ENCODE peak calls at places on chromosomes 11 and 22, in five cellular contexts. K is DND-41, V is AG04450, Y is fibroblast of lung, J is HCT116. C is an unnamed sample.

GRCh38 chr22:33529424-33530113 is 390.7 kb downstream of the LARGE1 start:
- DNase-seq in K (no peak), V (no peak), Y (peak; percentile 2), J (no peak), C (no peak)

GRCh38 chr11:8360086-8360828 is 96.6 kb upstream of the LMO1 start:
- DNase-seq in K (no peak), V (no peak), Y (no peak), J (no peak), C (no peak)

GRCh38 chr22:50222508-50222907 is 21.7 kb downstream of the SELENOO start:
- DNase-seq in K (no peak), V (no peak), Y (no peak), J (no peak), C (no peak)

GRCh38 chr11:35116762-35117588 is 22.0 kb upstream of the CD44 start:
- DNase-seq in K (no peak), V (peak; percentile 54), Y (peak; percentile 77), J (no peak), C (no peak)

GRCh38 chr11:108199446-108200321 is 22.8 kb downstream of the NPAT start:
- DNase-seq in K (no peak), V (no peak), Y (peak; percentile 44), J (no peak), C (no peak)

GRCh38 chr22:24445481-24446290 is 18.3 kb downstream of the ADORA2A start:
- DNase-seq in K (no peak), V (no peak), Y (no peak), J (no peak), C (no peak)

GRCh38 chr22:40310771-40311120 is 35.6 kb upstream of the ADSL start:
- DNase-seq in K (no peak), V (no peak), Y (no peak), J (no peak), C (no peak)

GRCh38 chr22:41481925-41482318 is 13.0 kb downstream of the ACO2 start:
- DNase-seq in K (no peak), V (no peak), Y (no peak), J (no peak), C (no peak)

GRCh38 chr11:96481806-96482592 is 92.2 kb downstream of the JRKL start:
- DNase-seq in K (no peak), V (no peak), Y (peak; percentile 58), J (no peak), C (no peak)

GRCh38 chr22:23837911-23838685 is 708 bp downstream of the DERL3 start:
- DNase-seq in K (no peak), V (no peak), Y (no peak), J (no peak), C (no peak)

GRCh38 chr11:12287009-12287373 is 90.4 kb upstream of the PARVA start:
- DNase-seq in K (no peak), V (peak; percentile 92), Y (peak; percentile 94), J (peak; percentile 47), C (peak; percentile 41)

GRCh38 chr11:94652735-94653284 is 85.6 kb downstream of the PIWIL4 start:
- DNase-seq in K (no peak), V (no peak), Y (no peak), J (no peak), C (no peak)

GRCh38 chr11:3081386-3081751 is 24.1 kb upstream of the CARS1 start:
- DNase-seq in K (no peak), V (no peak), Y (no peak), J (no peak), C (no peak)

GRCh38 chr22:28942801-28943500 is 59.6 kb downstream of the ZNRF3 start:
- DNase-seq in K (no peak), V (no peak), Y (no peak), J (no peak), C (no peak)

GRCh38 chr11:1745701-1746320 is 4.6 kb downstream of the IFITM10 start:
- DNase-seq in K (no peak), V (no peak), Y (no peak), J (no peak), C (no peak)

GRCh38 chr22:46121079-46121478 is 29.2 kb upstream of the PPARA start:
- DNase-seq in K (no peak), V (no peak), Y (no peak), J (no peak), C (no peak)

GRCh38 chr11:6413791-6414231 is 5.1 kb downstream of the APBB1 start:
- DNase-seq in K (no peak), V (no peak), Y (no peak), J (no peak), C (no peak)

GRCh38 chr22:41656515-41656914 is 32.2 kb downstream of the SNU13 start:
- DNase-seq in K (no peak), V (peak; percentile 3), Y (peak; percentile 28), J (no peak), C (no peak)

GRCh38 chr11:43316451-43316850 is 4.7 kb downstream of the API5 start:
- DNase-seq in K (peak; percentile 62), V (no peak), Y (no peak), J (no peak), C (no peak)

GRCh38 chr22:39567135-39567946 is 3.2 kb upstream of the CACNA1I start:
- DNase-seq in K (peak; percentile 80), V (no peak), Y (no peak), J (no peak), C (no peak)

GRCh38 chr11:115759622-115760527 is 255.7 kb upstream of the CADM1 start:
- DNase-seq in K (no peak), V (no peak), Y (peak; percentile 19), J (no peak), C (no peak)

GRCh38 chr11:96748639-96749370 is 359.0 kb downstream of the JRKL start:
- DNase-seq in K (no peak), V (no peak), Y (peak; percentile 68), J (no peak), C (no peak)

GRCh38 chr11:108780119-108780518 is 115.2 kb downstream of the DDX10 start:
- DNase-seq in K (no peak), V (no peak), Y (no peak), J (no peak), C (no peak)

GRCh38 chr11:12285106-12285505 is 92.3 kb upstream of the PARVA start:
- DNase-seq in K (no peak), V (peak; percentile 89), Y (peak; percentile 95), J (no peak), C (no peak)

GRCh38 chr11:101880208-101880607 is 34.6 kb upstream of the CEP126 start:
- DNase-seq in K (peak; percentile 5), V (no peak), Y (peak; percentile 82), J (peak; percentile 72), C (no peak)

GRCh38 chr22:46361861-46362220 is 26.3 kb downstream of the TRMU start:
- DNase-seq in K (no peak), V (no peak), Y (no peak), J (no peak), C (no peak)

GRCh38 chr11:61027141-61027840 is 55.8 kb downstream of the CD6 start:
- DNase-seq in K (no peak), V (no peak), Y (no peak), J (no peak), C (no peak)

GRCh38 chr11:77083553-77084245 is 16.9 kb downstream of the CAPN5 start:
- DNase-seq in K (no peak), V (no peak), Y (no peak), J (no peak), C (no peak)

GRCh38 chr11:125949271-125950177 is 3.7 kb downstream of the VSIG10L2 start:
- DNase-seq in K (no peak), V (no peak), Y (no peak), J (no peak), C (no peak)

GRCh38 chr11:114279778-114280532 is 16.2 kb upstream of the NNMT start:
- DNase-seq in K (no peak), V (no peak), Y (peak; percentile 78), J (no peak), C (no peak)

GRCh38 chr11:43987384-43988039 is 45.1 kb downstream of the C11orf96 start:
- DNase-seq in K (no peak), V (no peak), Y (peak; percentile 62), J (no peak), C (peak; percentile 81)

GRCh38 chr11:46134540-46134939 is 13.3 kb upstream of the PHF21A start:
- DNase-seq in K (no peak), V (no peak), Y (no peak), J (no peak), C (no peak)

GRCh38 chr11:59680287-59681154 is 11.7 kb upstream of the PATL1 start:
- DNase-seq in K (peak; percentile 69), V (peak; percentile 61), Y (peak; percentile 87), J (peak; percentile 77), C (no peak)

GRCh38 chr11:14537134-14537599 is 17.0 kb upstream of the PSMA1 start:
- DNase-seq in K (peak; percentile 56), V (no peak), Y (peak; percentile 55), J (no peak), C (no peak)

GRCh38 chr11:93468286-93468685 is 74.9 kb downstream of the SMCO4 start:
- DNase-seq in K (no peak), V (no peak), Y (no peak), J (no peak), C (no peak)

DNA sequence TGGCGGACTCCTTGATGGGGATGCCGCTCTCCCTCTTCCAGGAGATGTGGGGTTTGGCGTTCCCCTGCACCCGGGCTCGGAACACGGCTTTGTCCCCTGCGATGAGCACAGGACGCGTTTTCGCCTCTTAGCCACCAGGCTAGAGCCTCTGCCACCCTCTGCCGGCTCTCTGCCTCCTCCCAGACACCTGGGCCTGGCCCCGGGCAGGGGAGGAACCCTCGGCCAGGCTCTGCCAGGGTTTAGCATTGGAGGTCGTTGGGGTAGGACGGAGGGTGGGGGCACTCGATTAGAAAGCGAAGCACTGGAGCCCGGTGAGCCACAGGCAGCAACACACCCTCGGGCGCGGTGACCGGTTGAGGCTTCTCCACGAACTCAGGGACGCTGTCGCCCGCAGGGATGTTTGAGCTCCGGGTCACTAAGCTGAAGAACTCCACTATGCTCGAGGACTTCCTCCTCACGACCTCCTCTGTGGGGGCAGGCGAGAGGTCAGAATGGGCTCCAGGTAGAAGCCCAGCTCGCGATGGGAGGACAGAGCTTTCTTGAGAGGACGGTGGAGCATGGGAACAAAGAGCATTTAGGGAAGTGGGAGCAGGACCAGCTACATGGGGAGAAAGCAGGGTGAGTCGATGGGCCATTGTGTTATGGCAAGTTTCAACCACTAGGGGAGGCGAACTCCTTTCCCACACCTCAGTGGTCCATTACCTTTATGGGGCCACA is 4.3 kb downstream of the IGSF22 start:
- DNase-seq in K (peak; percentile 27), V (no peak), Y (peak; percentile 40), J (peak; percentile 45), C (no peak)
- H3K4me3 ChIP-seq in K (no peak overlapping the region), V (peak overlapping the region; percentile 65), Y (peak overlapping the region; percentile 44), J (peak overlapping the region; percentile 51), C (peak overlapping the region; percentile 76)

DNA sequence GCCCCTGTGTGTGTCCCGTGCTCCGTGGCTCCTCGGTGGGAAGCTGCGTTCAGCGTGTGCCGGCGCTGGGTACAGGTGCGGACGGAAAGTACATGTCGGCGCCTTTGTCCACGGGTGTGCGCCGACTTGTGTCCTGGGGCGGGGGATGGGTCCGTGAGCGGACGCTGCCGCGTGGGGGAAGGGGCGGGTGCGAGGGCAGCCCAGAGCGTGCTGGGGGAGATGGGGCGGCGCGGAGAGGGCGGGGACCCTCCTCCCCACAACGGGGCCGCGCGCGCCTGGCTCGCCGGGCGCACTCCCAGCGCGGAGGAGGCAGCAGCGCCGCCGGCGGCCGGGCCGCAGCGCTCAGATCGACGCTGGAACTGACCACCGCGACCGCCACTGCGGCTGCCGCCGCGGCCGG is 33.6 kb upstream of the RELT start:
- DNase-seq in K (no peak), V (no peak), Y (no peak), J (no peak), C (no peak)
- TF ChIP-seq CTCF in K (no peak), V (no peak), Y (no peak), J (no peak), C (no peak)

GRCh38 chr11:67351275-67352005 is 1.9 kb downstream of the POLD4 start:
- DNase-seq in K (peak; percentile 64), V (peak; percentile 62), Y (peak; percentile 81), J (peak; percentile 62), C (no peak)
- H3K27ac ChIP-seq in K (peak overlapping the region; percentile 13), V (no peak overlapping the region), Y (peak overlapping the region; percentile 50), J (peak overlapping the region; percentile 14), C (peak overlapping the region; percentile 99)

GRCh38 chr11:30322162-30322561 is 742 bp upstream of the ARL14EP start:
- DNase-seq in K (no peak), V (no peak), Y (no peak), J (no peak), C (no peak)
- H3K4me3 ChIP-seq in K (peak overlapping the region; percentile 91), V (peak overlapping the region; percentile 87), Y (no peak overlapping the region), J (peak overlapping the region; percentile 78), C (peak overlapping the region; percentile 71)